ENCODE peak calls at places on chromosomes 13 and 19, in four cellular contexts. H is HepG2, O is SK-N-SH, B is GM12878. M is an unnamed sample.

GRCh38 chr13:30142502-30143211 is 164.7 kb downstream of the KATNAL1 start:
- DNase-seq in B (no peak), O (peak), H (peak), M (no peak)

GRCh38 chr13:53343345-53343744 is 314.7 kb downstream of the OLFM4 start:
- DNase-seq in B (no peak), O (no peak), H (no peak), M (no peak)

GRCh38 chr13:114074671-114075315 is 57.6 kb downstream of the RASA3 start:
- DNase-seq in H (no peak), O (no peak), B (no peak), M (no peak)

GRCh38 chr19:11268783-11269267 is 6.5 kb upstream of the DOCK6 start:
- DNase-seq in O (peak), H (peak), B (no peak), M (peak)

GRCh38 chr19:5436101-5436947 is 18.9 kb upstream of the ZNRF4 start:
- DNase-seq in O (peak), H (no peak), B (no peak), M (peak)

GRCh38 chr13:50912851-50913250 is 3.3 kb downstream of the RNASEH2B start:
- DNase-seq in O (no peak), H (no peak), B (no peak), M (no peak)

GRCh38 chr19:38559428-38560401 is 58.0 kb downstream of the MAP4K1 start:
- DNase-seq in H (no peak), B (peak), O (no peak), M (no peak)

GRCh38 chr13:51342706-51343105 is 3.2 kb downstream of the SERPINE3 start:
- DNase-seq in O (no peak), B (no peak), H (no peak), M (no peak)

GRCh38 chr13:114140131-114140908 is 7.9 kb upstream of the RASA3 start:
- DNase-seq in O (no peak), B (no peak), H (no peak), M (no peak)

GRCh38 chr13:22717036-22717435 is 463.7 kb upstream of the SGCG start:
- DNase-seq in O (no peak), B (no peak), H (no peak), M (no peak)

GRCh38 chr13:29548722-29549446 is 46.6 kb downstream of the SLC7A1 start:
- DNase-seq in H (no peak), B (no peak), O (no peak), M (peak)

GRCh38 chr19:50046649-50047503 is 21.1 kb downstream of the ZNF473 start:
- DNase-seq in H (peak), B (no peak), O (peak), M (peak)

GRCh38 chr13:97434417-97435296 is 688 bp downstream of the RAP2A start:
- DNase-seq in O (peak), H (no peak), B (no peak), M (peak)

GRCh38 chr19:43572172-43572588 is 3.1 kb downstream of the XRCC1 start:
- DNase-seq in B (no peak), H (no peak), O (no peak), M (no peak)

GRCh38 chr19:55508120-55508519 is 19.9 kb downstream of the SSC5D start:
- DNase-seq in B (no peak), H (no peak), O (no peak), M (no peak)

GRCh38 chr13:82749551-82749950 is 1132.7 kb downstream of the SLITRK1 start:
- DNase-seq in B (no peak), O (no peak), H (no peak), M (no peak)

GRCh38 chr19:33177417-33177976 is 16.6 kb upstream of the LRP3 start:
- DNase-seq in B (no peak), O (peak), H (peak), M (no peak)

GRCh38 chr19:55075366-55075998 is at the start of gene EPS8L1:
- DNase-seq in B (no peak), H (no peak), O (no peak), M (no peak)

GRCh38 chr19:18519962-18520847 is 1.7 kb downstream of the ELL start:
- DNase-seq in O (peak), B (no peak), H (peak), M (peak)

GRCh38 chr13:75641026-75641425 is 4.9 kb downstream of the LMO7 start:
- DNase-seq in O (no peak), H (no peak), B (no peak), M (no peak)

GRCh38 chr19:19538077-19538764 is at the start of gene CILP2:
- DNase-seq in B (no peak), O (peak), H (no peak), M (peak)
- TF ChIP-seq NFIC in B (no peak), O (no peak), H (no peak), M (no peak)

GRCh38 chr13:40221460-40222201 is 444.8 kb downstream of the FOXO1 start:
- DNase-seq in O (no peak), H (peak), B (no peak), M (no peak)
- TF ChIP-seq NFIC in O (no peak), H (no peak), B (no peak), M (no peak)

GRCh38 chr19:47663911-47664771 is 49.1 kb upstream of the EHD2 start:
- DNase-seq in B (no peak), O (no peak), H (peak), M (peak)
- TF ChIP-seq NFIC in B (no peak), O (no peak), H (no peak), M (no peak)

GRCh38 chr19:45059258-45059965 is 16.9 kb downstream of the ZNF296 start:
- DNase-seq in H (peak), B (no peak), O (peak), M (peak)
- TF ChIP-seq NFIC in H (no peak), B (no peak), O (no peak), M (no peak)

GRCh38 chr13:111291908-111292307 is 28.5 kb upstream of the TEX29 start:
- DNase-seq in B (no peak), H (no peak), O (no peak), M (no peak)

GRCh38 chr13:111296417-111296816 is 24.0 kb upstream of the TEX29 start:
- DNase-seq in H (no peak), O (no peak), B (no peak), M (no peak)

GRCh38 chr13:111295896-111296295 is 24.5 kb upstream of the TEX29 start:
- DNase-seq in H (no peak), B (no peak), O (no peak), M (no peak)

GRCh38 chr13:111289251-111289650 is 31.2 kb upstream of the TEX29 start:
- DNase-seq in H (no peak), O (no peak), B (no peak), M (no peak)

GRCh38 chr13:111292710-111293485 is 27.5 kb upstream of the TEX29 start:
- DNase-seq in B (no peak), H (no peak), O (no peak), M (no peak)
- TF ChIP-seq NFIC in B (no peak), H (no peak), O (no peak), M (no peak)

GRCh38 chr19:8163781-8164180 is 14.4 kb upstream of the FBN3 start:
- DNase-seq in O (no peak), H (no peak), B (no peak), M (no peak)
- TF ChIP-seq NFIC in O (no peak), H (no peak), B (no peak), M (no peak)

M was measured in K562.